ENCODE peak calls at places on chromosome 1, in four cellular contexts. E, D, Y and L are unnamed samples.

GRCh38 chr1:116906812-116907211 is 2.9 kb upstream of the PTGFRN start:
- DNase-seq in E (no peak), D (no peak), Y (no peak), L (no peak)

GRCh38 chr1:118250232-118250631 is 65.2 kb upstream of the SPAG17 start:
- DNase-seq in E (no peak), D (no peak), Y (peak), L (no peak)

GRCh38 chr1:28885982-28886730 is 28.2 kb upstream of the EPB41 start:
- DNase-seq in E (no peak), D (no peak), Y (no peak), L (no peak)

GRCh38 chr1:245953876-245954660 is 553.0 kb downstream of the SMYD3 start:
- DNase-seq in E (no peak), D (no peak), Y (no peak), L (no peak)

GRCh38 chr1:181155339-181155738 is 66.8 kb downstream of the IER5 start:
- DNase-seq in E (peak), D (no peak), Y (no peak), L (no peak)

GRCh38 chr1:115168026-115168425 is 78.7 kb upstream of the TSPAN2 start:
- DNase-seq in E (peak), D (no peak), Y (no peak), L (no peak)

GRCh38 chr1:43319288-43319687 is 18.3 kb upstream of the MPL start:
- DNase-seq in E (no peak), D (no peak), Y (no peak), L (no peak)

GRCh38 chr1:162166934-162167615 is 97.6 kb downstream of the NOS1AP start:
- DNase-seq in E (no peak), D (no peak), Y (peak), L (no peak)

GRCh38 chr1:163191301-163191700 is 11.4 kb downstream of the RGS5 start:
- DNase-seq in E (no peak), D (no peak), Y (no peak), L (no peak)

GRCh38 chr1:178910023-178910422 is 39.1 kb upstream of the ANGPTL1 start:
- DNase-seq in E (no peak), D (no peak), Y (no peak), L (no peak)

GRCh38 chr1:37477198-37477931 is 3.0 kb downstream of the ZC3H12A start:
- DNase-seq in E (peak), D (peak), Y (no peak), L (peak)

GRCh38 chr1:67711850-67712202 is 26.8 kb downstream of the GADD45A start:
- DNase-seq in E (no peak), D (no peak), Y (no peak), L (no peak)

GRCh38 chr1:145828368-145829016 is 4.5 kb downstream of the POLR3C start:
- DNase-seq in E (no peak), D (no peak), Y (no peak), L (no peak)

GRCh38 chr1:194865367-194865766 is 1679.0 kb upstream of the B3GALT2 start:
- DNase-seq in E (peak), D (no peak), Y (no peak), L (no peak)

GRCh38 chr1:151060241-151061011 is at the start of gene MLLT11:
- DNase-seq in E (peak), D (no peak), Y (peak), L (peak)

GRCh38 chr1:193794239-193794638 is 607.8 kb upstream of the B3GALT2 start:
- DNase-seq in E (peak), D (no peak), Y (peak), L (peak)

GRCh38 chr1:243850368-243851128 is 505 bp upstream of the AKT3 start:
- DNase-seq in E (peak), D (peak), Y (peak), L (peak)

GRCh38 chr1:236904874-236905741 is 99.1 kb downstream of the MT1HL1 start:
- DNase-seq in E (peak), D (peak), Y (no peak), L (peak)

GRCh38 chr1:154931940-154932487 is 4.5 kb downstream of the PMVK start:
- DNase-seq in E (no peak), D (peak), Y (no peak), L (no peak)

GRCh38 chr1:36890776-36891175 is 143.5 kb downstream of the GRIK3 start:
- DNase-seq in E (no peak), D (no peak), Y (no peak), L (no peak)

GRCh38 chr1:185823471-185823870 is 89.3 kb downstream of the HMCN1 start:
- DNase-seq in E (peak), D (no peak), Y (no peak), L (peak)

GRCh38 chr1:201447911-201448871 is 20.8 kb downstream of the PHLDA3 start:
- DNase-seq in E (peak), D (peak), Y (peak), L (peak)

GRCh38 chr1:147337040-147337439 is 94.6 kb downstream of the CHD1L start:
- DNase-seq in E (no peak), D (no peak), Y (peak), L (no peak)

GRCh38 chr1:234529661-234530237 is 50.8 kb upstream of the TARBP1 start:
- DNase-seq in E (no peak), D (no peak), Y (no peak), L (no peak)

GRCh38 chr1:196607940-196608339 is 300 bp downstream of the KCNT2 start:
- DNase-seq in E (no peak), D (no peak), Y (peak), L (peak)

DNA sequence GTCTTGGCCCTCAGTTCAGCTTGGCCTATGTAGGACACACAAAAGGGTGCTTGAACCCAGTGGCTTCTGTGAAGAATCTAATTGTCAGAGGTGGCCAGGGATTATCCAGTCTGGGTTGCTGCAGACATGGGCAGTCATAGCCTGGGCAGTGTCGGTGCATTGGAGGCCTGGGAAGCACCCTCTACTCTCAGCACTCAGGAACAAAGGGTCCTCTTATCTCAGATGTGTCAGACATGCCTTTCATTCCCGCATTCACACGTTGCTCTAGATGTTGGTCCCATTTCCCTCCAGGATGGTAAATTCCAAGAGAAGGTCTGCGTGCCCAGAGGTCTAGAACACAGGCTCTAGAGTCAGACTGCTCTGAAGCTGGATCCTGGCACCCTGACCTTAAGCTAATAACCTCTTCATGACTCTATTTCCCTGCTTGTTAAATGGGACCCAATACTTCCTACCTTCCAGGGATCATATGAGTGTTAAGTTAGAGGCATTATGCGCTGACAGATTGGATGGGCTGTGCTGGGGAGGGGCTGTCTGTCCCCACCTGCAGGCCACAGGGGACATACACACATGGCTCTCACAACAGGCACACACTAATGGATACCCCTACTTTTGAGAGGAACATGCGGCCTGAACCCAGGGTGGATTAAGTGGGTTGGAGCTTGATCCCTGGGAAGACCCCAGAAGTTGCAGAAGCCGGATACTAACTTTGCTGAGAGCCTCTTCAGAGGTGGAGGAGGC is 16.5 kb upstream of the EDN2 start:
- DNase-seq in E (no peak), D (peak), Y (no peak), L (no peak)
- H3K9ac ChIP-seq in E (no peak), D (no peak), Y (no peak), L (no peak)

DNA sequence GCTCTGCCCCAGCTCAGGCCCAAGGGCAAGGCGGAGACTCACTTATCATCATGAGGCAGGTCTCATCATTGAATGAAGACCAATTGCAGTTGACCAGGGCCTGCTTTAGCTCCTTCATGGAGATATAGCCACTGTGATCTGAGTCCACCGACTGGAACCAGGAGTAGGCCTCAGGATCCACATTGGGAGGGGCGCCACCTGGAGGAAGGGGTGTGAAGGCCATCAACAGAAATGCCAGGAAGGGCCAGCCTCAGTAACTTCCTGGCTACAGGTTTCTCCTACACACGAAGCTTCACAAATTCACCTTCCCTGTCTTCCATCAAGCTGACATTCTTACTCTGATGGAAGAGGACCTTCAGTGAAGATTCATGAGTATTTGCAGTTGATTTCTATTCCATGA is 11.6 kb downstream of the PEF1 start:
- DNase-seq in E (no peak), D (peak), Y (peak), L (no peak)
- TF ChIP-seq CTCF in E (peak), D (peak), Y (peak), L (peak)

DNA sequence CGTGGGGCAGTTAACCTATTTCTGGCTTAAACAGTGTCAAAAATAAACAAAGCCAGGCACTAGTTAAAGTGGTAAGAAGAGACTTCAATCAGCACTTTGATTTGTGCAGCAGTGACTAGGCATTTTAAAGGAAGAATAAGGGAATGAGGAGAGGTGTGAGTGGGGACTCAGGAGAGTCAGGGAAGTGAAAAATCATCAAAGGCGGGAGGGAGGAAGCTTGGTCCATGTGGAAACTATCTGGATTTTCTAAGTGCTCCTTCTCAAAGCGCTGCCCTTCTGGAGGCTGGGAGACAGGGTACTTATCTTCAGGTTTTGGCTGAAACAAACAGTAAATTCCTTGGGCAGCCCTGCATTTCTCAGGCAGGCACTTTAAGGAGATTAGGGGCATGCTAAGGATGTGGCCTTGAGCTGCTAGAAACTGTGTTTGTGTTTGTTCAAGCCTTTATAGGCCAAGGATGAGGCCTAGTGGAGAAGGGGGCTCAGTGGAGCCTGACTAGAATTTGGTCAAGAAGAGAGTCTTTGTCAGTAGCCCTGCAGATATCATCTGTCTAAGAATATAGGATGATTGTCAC is 486.5 kb downstream of the SIPA1L2 start:
- DNase-seq in E (no peak), D (no peak), Y (peak), L (no peak)
- H3K9ac ChIP-seq in E (no peak), D (no peak), Y (no peak), L (no peak)

DNA sequence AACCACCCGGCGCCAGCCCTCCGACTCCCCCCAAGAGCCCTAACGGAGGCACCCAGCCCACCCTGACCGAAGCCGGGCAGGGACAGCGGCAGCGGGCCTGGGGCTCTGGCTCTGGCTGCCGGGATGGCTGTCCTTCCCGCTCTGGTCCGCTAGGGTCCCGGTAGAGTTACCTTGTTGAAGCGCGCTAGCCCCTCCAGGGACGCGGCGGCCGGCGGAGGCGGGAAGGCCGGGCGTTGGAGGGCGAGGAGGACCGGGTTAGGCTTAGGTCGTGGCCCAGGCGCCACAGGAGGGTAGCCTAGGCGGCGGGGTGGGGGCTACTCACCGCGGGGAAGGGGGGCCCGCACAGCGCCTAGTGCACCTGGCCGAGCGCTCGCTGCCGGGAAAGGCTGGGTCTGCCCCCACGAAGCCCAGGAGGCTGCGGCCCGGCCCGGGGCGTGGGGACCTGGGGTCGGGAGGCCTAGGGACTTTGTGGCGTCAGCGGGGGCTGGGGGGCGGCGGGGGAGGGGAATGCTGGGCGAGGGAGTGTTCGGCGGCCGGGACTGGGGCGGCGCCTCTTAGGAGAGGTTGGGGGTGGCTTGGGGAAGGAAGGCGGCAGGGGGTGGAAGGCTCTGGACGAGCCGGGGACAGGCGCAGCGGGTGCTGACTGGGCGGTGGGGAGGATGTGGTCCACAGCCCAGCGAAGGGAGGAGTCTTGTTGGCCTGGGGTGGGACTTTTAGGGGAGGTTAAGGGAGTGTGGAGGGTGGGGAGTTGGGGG is at the start of gene TRIM17:
- DNase-seq in E (no peak), D (peak), Y (peak), L (peak)
- TF ChIP-seq CTCF in E (peak), D (peak), Y (peak), L (peak)

GRCh38 chr1:86913896-86914634 is at the start of gene SELENOF:
- DNase-seq in E (peak), D (peak), Y (peak), L (peak)
- H3K9ac ChIP-seq in E (peak), D (peak), Y (peak), L (peak)

GRCh38 chr1:54403808-54404261 is 2.4 kb downstream of the SSBP3 start:
- DNase-seq in E (peak), D (no peak), Y (no peak), L (peak)

GRCh38 chr1:54406339-54407181 is at the start of gene SSBP3:
- DNase-seq in E (peak), D (peak), Y (peak), L (peak)

GRCh38 chr1:54404263-54404662 is 1.9 kb downstream of the SSBP3 start:
- DNase-seq in E (no peak), D (no peak), Y (no peak), L (no peak)

GRCh38 chr1:54405894-54406293 is 300 bp downstream of the SSBP3 start:
- DNase-seq in E (no peak), D (no peak), Y (no peak), L (no peak)

DNA sequence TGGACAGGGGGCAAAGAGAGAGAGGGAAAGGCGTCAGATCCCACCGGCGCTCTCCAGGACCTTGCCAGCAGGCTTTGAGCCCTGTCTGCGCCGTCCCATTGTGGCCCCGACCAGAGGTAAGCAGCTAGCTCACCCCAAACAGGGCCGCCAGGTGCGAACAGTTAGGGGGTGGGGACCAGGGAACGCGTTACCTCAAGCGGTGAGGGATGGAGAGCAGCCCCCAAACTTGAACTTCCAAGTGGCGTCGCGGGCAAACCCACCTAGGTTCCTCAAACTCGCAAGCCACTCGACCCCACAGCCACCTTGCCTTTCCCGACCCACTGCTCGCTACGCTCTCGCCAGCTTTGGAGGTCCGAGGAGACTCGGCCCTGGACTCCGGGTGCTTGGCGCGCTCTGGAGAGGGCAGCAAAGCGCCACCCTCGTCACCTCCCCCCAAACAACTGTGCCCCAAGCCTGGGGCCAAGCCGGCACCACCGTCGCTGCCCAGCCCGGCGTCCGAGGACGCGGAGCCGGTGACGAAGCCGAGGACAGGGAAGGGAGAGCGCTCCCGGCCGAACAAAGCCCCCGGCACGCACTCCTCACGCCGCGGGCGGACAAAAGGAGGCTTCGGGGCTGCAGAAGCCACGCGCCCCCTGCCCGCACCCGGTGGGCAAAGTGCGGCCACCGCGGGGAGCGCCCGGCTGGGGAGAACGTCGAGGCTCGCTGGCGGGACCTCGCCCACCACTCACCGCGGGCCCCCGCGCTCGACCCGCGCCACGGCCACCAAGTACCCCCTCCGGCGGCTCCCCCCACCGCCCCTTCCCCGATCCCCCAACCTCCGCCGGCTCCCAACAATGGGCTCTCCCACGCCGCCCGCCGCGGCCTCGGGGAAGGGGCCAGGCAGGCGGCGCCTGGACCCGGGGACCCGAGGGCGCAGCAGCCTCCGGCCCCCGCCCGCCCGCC is 984 bp downstream of the SSBP3 start:
- DNase-seq in E (no peak), D (no peak), Y (peak), L (no peak)
- TF ChIP-seq CTCF in E (no peak), D (peak), Y (no peak), L (no peak)

GRCh38 chr1:223837206-223837605 is 8.5 kb downstream of the TP53BP2 start:
- DNase-seq in E (peak), D (no peak), Y (no peak), L (no peak)
- H3K9ac ChIP-seq in E (no peak), D (no peak), Y (no peak), L (no peak)

GRCh38 chr1:32352831-32353383 is 9.4 kb downstream of the FAM229A start:
- DNase-seq in E (no peak), D (no peak), Y (no peak), L (no peak)

GRCh38 chr1:32350785-32351076 is 11.6 kb downstream of the FAM229A start:
- DNase-seq in E (no peak), D (no peak), Y (no peak), L (no peak)

GRCh38 chr1:32349211-32349708 is 13.0 kb downstream of the FAM229A start:
- DNase-seq in E (peak), D (peak), Y (no peak), L (peak)

GRCh38 chr1:32351859-32352745 is 10.2 kb downstream of the FAM229A start:
- DNase-seq in E (peak), D (peak), Y (peak), L (peak)

GRCh38 chr1:32351077-32351858 is 11.0 kb downstream of the FAM229A start:
- DNase-seq in E (peak), D (peak), Y (peak), L (peak)
- TF ChIP-seq CTCF in E (peak), D (peak), Y (peak), L (peak)